ENCODE peak calls at places on chromosomes 16 and 17, in four cellular contexts. F is neural crest cell, W is NCI-H2081 treated with DMSO at 0.1 percent for 48 hours, E is suprapubic skin. Y is an unnamed sample.

GRCh38 chr17:3594056-3594810 is 15.0 kb downstream of the TRPV1 start:
- DNase-seq in F (no peak), W (no peak), E (no peak), Y (no peak)

GRCh38 chr16:56558024-56558747 is 6.7 kb upstream of the MT4 start:
- DNase-seq in F (no peak), W (peak; percentile 60), E (no peak), Y (peak; percentile 7)

GRCh38 chr16:1309888-1310831 is 724 bp downstream of the UBE2I start:
- DNase-seq in F (no peak), W (no peak), E (no peak), Y (no peak)

GRCh38 chr17:50114849-50115357 is 15.1 kb downstream of the SAMD14 start:
- DNase-seq in F (peak; percentile 36), W (no peak), E (no peak), Y (no peak)

GRCh38 chr17:50627782-50628601 is 6.7 kb upstream of the ABCC3 start:
- DNase-seq in F (no peak), W (no peak), E (no peak), Y (peak; percentile 12)

GRCh38 chr16:85136705-85137322 is 24.5 kb upstream of the CIBAR2 start:
- DNase-seq in F (no peak), W (no peak), E (no peak), Y (no peak)

GRCh38 chr16:15949210-15950166 is at the start of gene ABCC1:
- DNase-seq in F (peak; percentile 18), W (no peak), E (no peak), Y (no peak)

GRCh38 chr16:13957197-13958078 is 37.5 kb downstream of the ERCC4 start:
- DNase-seq in F (no peak), W (no peak), E (peak; percentile 86), Y (peak; percentile 70)

GRCh38 chr17:29568331-29569244 is at the start of gene TP53I13:
- DNase-seq in F (peak; percentile 73), W (no peak), E (peak; percentile 90), Y (no peak)

GRCh38 chr16:72897707-72898106 is 150.2 kb downstream of the ZFHX3 start:
- DNase-seq in F (no peak), W (no peak), E (no peak), Y (no peak)